ENCODE peak calls at places on chromosomes 11 and 22, in ten cellular contexts. L is endodermal cell, D is mesenchymal stem cell, C is mammary epithelial cell, B is HepG2, E is ascending aorta, F is neuronal stem cell, Z is sigmoid colon, V is HAP-1, T is heart left ventricle. K is an unnamed sample.

GRCh38 chr11:74926304-74927030 is 22.4 kb downstream of the XRRA1 start:
- DNase-seq in L (no peak), D (peak; percentile 23), C (peak; percentile 46), B (no peak), E (no peak), F (no peak), Z (no peak), V (no peak), T (no peak), K (no peak)

GRCh38 chr11:90309693-90310092 is 86.8 kb upstream of the CHORDC1 start:
- DNase-seq in L (no peak), D (no peak), C (no peak), B (peak; percentile 9), E (no peak), F (no peak), Z (no peak), V (no peak), T (no peak), K (no peak)

GRCh38 chr11:117901601-117902000 is 25.1 kb upstream of the FXYD6 start:
- DNase-seq in L (peak; percentile 29), D (no peak), C (no peak), B (no peak), E (no peak), F (no peak), Z (peak; percentile 48), V (no peak), T (no peak), K (no peak)

GRCh38 chr11:133974836-133975235 is 18.1 kb upstream of the IGSF9B start:
- DNase-seq in L (no peak), D (no peak), C (no peak), B (no peak), E (no peak), F (no peak), Z (no peak), V (no peak), T (no peak), K (no peak)

GRCh38 chr11:90222152-90222458 is 744 bp downstream of the CHORDC1 start:
- DNase-seq in L (no peak), D (no peak), C (no peak), B (no peak), E (no peak), F (no peak), Z (no peak), V (no peak), T (no peak), K (no peak)

GRCh38 chr11:65522640-65523322 is 2.1 kb upstream of the SCYL1 start:
- DNase-seq in L (no peak), D (peak; percentile 62), C (no peak), B (no peak), E (no peak), F (no peak), Z (no peak), V (no peak), T (no peak), K (no peak)

GRCh38 chr11:60771879-60772525 is 13.1 kb upstream of the MS4A10 start:
- DNase-seq in L (no peak), D (no peak), C (no peak), B (no peak), E (no peak), F (no peak), Z (no peak), V (no peak), T (no peak), K (peak; percentile 61)

GRCh38 chr22:42889290-42889689 is 32.2 kb upstream of the ARFGAP3 start:
- DNase-seq in L (no peak), D (no peak), C (no peak), B (no peak), E (no peak), F (no peak), Z (no peak), V (no peak), T (no peak), K (no peak)

GRCh38 chr11:36469881-36470802 is 39.9 kb downstream of the TRAF6 start:
- DNase-seq in L (no peak), D (peak; percentile 45), C (peak; percentile 12), B (no peak), E (no peak), F (no peak), Z (no peak), V (no peak), T (no peak), K (no peak)

GRCh38 chr22:29979645-29980303 is 96.8 kb downstream of the MTMR3 start:
- DNase-seq in L (no peak), D (no peak), C (no peak), B (no peak), E (no peak), F (no peak), Z (no peak), V (no peak), T (no peak), K (peak; percentile 65)

GRCh38 chr22:19891350-19892248 is 36.9 kb upstream of the GNB1L start:
- DNase-seq in L (peak; percentile 90), D (peak; percentile 79), C (peak; percentile 85), B (peak; percentile 71), E (no peak), F (peak; percentile 71), Z (no peak), V (peak; percentile 66), T (no peak), K (peak; percentile 55)

GRCh38 chr11:121538054-121538453 is 85.3 kb upstream of the SORL1-AS1 start:
- DNase-seq in L (no peak), D (no peak), C (no peak), B (no peak), E (no peak), F (no peak), Z (no peak), V (no peak), T (no peak), K (no peak)

GRCh38 chr11:111718436-111719325 is 47.5 kb downstream of the PPP2R1B start:
- DNase-seq in L (no peak), D (peak; percentile 86), C (peak; percentile 68), B (peak; percentile 30), E (no peak), F (no peak), Z (peak; percentile 73), V (peak; percentile 77), T (no peak), K (no peak)

GRCh38 chr11:100445231-100445735 is 241.8 kb upstream of the ARHGAP42 start:
- DNase-seq in L (no peak), D (no peak), C (peak; percentile 11), B (no peak), E (no peak), F (no peak), Z (no peak), V (no peak), T (peak; percentile 36), K (no peak)

GRCh38 chr11:19735512-19735911 is 22.9 kb downstream of the NAV2 start:
- DNase-seq in L (no peak), D (no peak), C (no peak), B (no peak), E (no peak), F (no peak), Z (no peak), V (no peak), T (no peak), K (no peak)

GRCh38 chr11:123601136-123601535 is 53.3 kb downstream of the SCN3B start:
- DNase-seq in L (no peak), D (peak; percentile 67), C (no peak), B (no peak), E (no peak), F (no peak), Z (no peak), V (no peak), T (no peak), K (no peak)

GRCh38 chr22:24418786-24419479 is 8.5 kb upstream of the ADORA2A start:
- DNase-seq in L (peak; percentile 53), D (no peak), C (no peak), B (no peak), E (no peak), F (no peak), Z (no peak), V (no peak), T (no peak), K (no peak)

GRCh38 chr22:46024136-46024840 is 47.3 kb upstream of the WNT7B start:
- DNase-seq in L (no peak), D (no peak), C (no peak), B (no peak), E (peak; percentile 5), F (no peak), Z (peak; percentile 48), V (no peak), T (peak; percentile 16), K (no peak)
- H3K27me3 ChIP-seq in L (peaks cover 55% of the 10 kb centered on the region), D (no peaks in the 10 kb centered on the region), C (no peaks in the 10 kb centered on the region), B (peaks cover 61% of the 10 kb centered on the region), E (no peaks in the 10 kb centered on the region), F (peaks cover 79% of the 10 kb centered on the region), Z (no peaks in the 10 kb centered on the region), V (no peaks in the 10 kb centered on the region), T (no peaks in the 10 kb centered on the region), K (peaks cover 3% of the 10 kb centered on the region)

GRCh38 chr22:37633693-37634504 is 5.6 kb upstream of the SH3BP1 start:
- DNase-seq in L (peak; percentile 89), D (peak; percentile 92), C (no peak), B (peak; percentile 85), E (peak; percentile 50), F (peak; percentile 61), Z (peak; percentile 95), V (peak; percentile 33), T (peak; percentile 90), K (peak; percentile 59)
- H3K4me1 ChIP-seq in L (peaks cover 7% of the 10 kb centered on the region), D (peaks cover 74% of the 10 kb centered on the region), C (peaks cover 12% of the 10 kb centered on the region), B (peaks cover 85% of the 10 kb centered on the region), E (peaks cover 23% of the 10 kb centered on the region), F (peaks cover 17% of the 10 kb centered on the region), Z (peaks cover 35% of the 10 kb centered on the region), V (no peaks in the 10 kb centered on the region), T (peaks cover 41% of the 10 kb centered on the region), K (peaks cover 34% of the 10 kb centered on the region)

GRCh38 chr22:17512960-17513359 is 50.3 kb upstream of the SLC25A18 start:
- DNase-seq in L (no peak), D (no peak), C (no peak), B (no peak), E (no peak), F (no peak), Z (no peak), V (no peak), T (no peak), K (no peak)
- H3K36me3 ChIP-seq in L (peaks cover 75% of the 10 kb centered on the region), D (no peaks in the 10 kb centered on the region), C (no peaks in the 10 kb centered on the region), B (no peaks in the 10 kb centered on the region), E (no peaks in the 10 kb centered on the region), F (peaks cover 87% of the 10 kb centered on the region), Z (no peaks in the 10 kb centered on the region), V (peaks cover 6% of the 10 kb centered on the region), T (peaks cover 10% of the 10 kb centered on the region), K (no peaks in the 10 kb centered on the region)

GRCh38 chr11:69834811-69835800 is 15.9 kb upstream of the FGF3 start:
- DNase-seq in L (peak; percentile 73), D (no peak), C (no peak), B (no peak), E (no peak), F (no peak), Z (peak; percentile 36), V (no peak), T (no peak), K (no peak)

GRCh38 chr11:69834251-69834650 is 15.0 kb upstream of the FGF3 start:
- DNase-seq in L (peak; percentile 46), D (no peak), C (no peak), B (no peak), E (no peak), F (no peak), Z (no peak), V (no peak), T (no peak), K (no peak)

GRCh38 chr11:69839516-69839915 is 20.3 kb upstream of the FGF3 start:
- DNase-seq in L (peak; percentile 21), D (no peak), C (no peak), B (no peak), E (no peak), F (no peak), Z (no peak), V (no peak), T (no peak), K (peak; percentile 52)

GRCh38 chr11:69837791-69838190 is 18.6 kb upstream of the FGF3 start:
- DNase-seq in L (peak; percentile 31), D (no peak), C (no peak), B (no peak), E (no peak), F (no peak), Z (peak; percentile 20), V (no peak), T (no peak), K (no peak)

GRCh38 chr11:69836401-69836800 is 17.2 kb upstream of the FGF3 start:
- DNase-seq in L (peak; percentile 21), D (no peak), C (no peak), B (no peak), E (no peak), F (no peak), Z (peak; percentile 39), V (no peak), T (no peak), K (no peak)
- H3K27me3 ChIP-seq in L (no peaks in the 10 kb centered on the region), D (peaks cover 40% of the 10 kb centered on the region), C (no peaks in the 10 kb centered on the region), B (peaks cover 23% of the 10 kb centered on the region), E (no peaks in the 10 kb centered on the region), F (peaks cover 28% of the 10 kb centered on the region), Z (peaks cover 9% of the 10 kb centered on the region), V (no peaks in the 10 kb centered on the region), T (peaks cover 12% of the 10 kb centered on the region), K (no peaks in the 10 kb centered on the region)

K was measured in small intestine.